ENCODE peak calls at places on chromosomes 7 and 10, in six cellular contexts. One of them, this sample, is unnamed. For H3K4me1, the result is how much of the 10 kb centered on the place peaks cover.

GRCh38 chr10:49139000-49139865 is 5.4 kb upstream of the FAM170B start:
- DNase-seq in lower lobe of right lung: no peak
- DNase-seq in transverse colon: no peak
- DNase-seq in kidney: no peak
- DNase-seq in heart right ventricle: no peak
- DNase-seq in K562: no peak
- DNase-seq in this sample: no peak

GRCh38 chr10:75512534-75512933 is 81.1 kb downstream of the LRMDA start:
- DNase-seq in lower lobe of right lung: peak
- DNase-seq in transverse colon: no peak
- DNase-seq in kidney: peak
- DNase-seq in heart right ventricle: peak
- DNase-seq in K562: no peak
- DNase-seq in this sample: peak

GRCh38 chr7:80216996-80217842 is 82.6 kb downstream of the GNAI1 start:
- DNase-seq in lower lobe of right lung: no peak
- DNase-seq in transverse colon: no peak
- DNase-seq in kidney: no peak
- DNase-seq in heart right ventricle: no peak
- DNase-seq in K562: no peak
- DNase-seq in this sample: no peak

GRCh38 chr10:52083422-52083821 is 230.7 kb upstream of the DKK1 start:
- DNase-seq in lower lobe of right lung: no peak
- DNase-seq in transverse colon: no peak
- DNase-seq in kidney: no peak
- DNase-seq in heart right ventricle: no peak
- DNase-seq in K562: no peak
- DNase-seq in this sample: no peak

GRCh38 chr10:87658383-87658795 is 1.3 kb upstream of the PAPSS2 start:
- DNase-seq in lower lobe of right lung: no peak
- DNase-seq in transverse colon: no peak
- DNase-seq in kidney: no peak
- DNase-seq in heart right ventricle: no peak
- DNase-seq in K562: no peak
- DNase-seq in this sample: no peak

GRCh38 chr7:57651006-57651405 is 201.0 kb downstream of the ZNF716 start:
- DNase-seq in lower lobe of right lung: no peak
- DNase-seq in transverse colon: no peak
- DNase-seq in kidney: no peak
- DNase-seq in heart right ventricle: no peak
- DNase-seq in K562: no peak
- DNase-seq in this sample: no peak

GRCh38 chr10:21518629-21519321 is 6.7 kb downstream of the SKIDA1 start:
- DNase-seq in lower lobe of right lung: peak
- DNase-seq in transverse colon: no peak
- DNase-seq in kidney: no peak
- DNase-seq in heart right ventricle: no peak
- DNase-seq in K562: no peak
- DNase-seq in this sample: no peak

GRCh38 chr7:477626-478220 is 41.9 kb downstream of the PDGFA start:
- DNase-seq in lower lobe of right lung: no peak
- DNase-seq in transverse colon: no peak
- DNase-seq in kidney: peak
- DNase-seq in heart right ventricle: no peak
- DNase-seq in K562: no peak
- DNase-seq in this sample: peak

GRCh38 chr10:43816351-43817321 is 168.0 kb upstream of the ZNF32 start:
- DNase-seq in lower lobe of right lung: no peak
- DNase-seq in transverse colon: peak
- DNase-seq in kidney: no peak
- DNase-seq in heart right ventricle: no peak
- DNase-seq in K562: no peak
- DNase-seq in this sample: no peak

DNA sequence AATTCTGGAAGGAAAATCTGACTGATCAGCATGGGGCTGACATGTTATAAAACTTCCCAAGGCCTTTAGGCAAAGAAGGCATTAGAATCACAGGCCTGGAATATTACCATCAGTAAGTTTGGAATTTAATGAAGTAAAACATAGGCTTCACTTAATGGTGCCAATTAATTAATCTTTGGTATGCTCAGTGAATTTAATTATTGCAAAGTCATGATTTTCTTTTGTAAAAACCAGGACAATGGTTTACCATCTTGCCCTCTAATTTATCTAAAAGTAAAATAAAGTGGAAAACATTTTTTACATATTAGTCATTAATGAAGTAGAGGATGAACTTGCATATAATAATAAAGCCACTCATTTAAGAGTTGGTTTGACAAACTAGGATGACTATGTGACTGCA is 220.3 kb downstream of the SEC23IP start:
- DNase-seq in lower lobe of right lung: no peak
- DNase-seq in transverse colon: no peak
- DNase-seq in kidney: no peak
- DNase-seq in heart right ventricle: no peak
- DNase-seq in K562: no peak
- DNase-seq in this sample: no peak
- H3K4me1 ChIP-seq in lower lobe of right lung: under half
- H3K4me1 ChIP-seq in transverse colon: under half
- H3K4me1 ChIP-seq in kidney: under half
- H3K4me1 ChIP-seq in heart right ventricle: under half
- H3K4me1 ChIP-seq in K562: under half
- H3K4me1 ChIP-seq in this sample: under half

GRCh38 chr7:139827042-139827441 is 2.0 kb upstream of the TBXAS1 start:
- DNase-seq in lower lobe of right lung: no peak
- DNase-seq in transverse colon: no peak
- DNase-seq in kidney: no peak
- DNase-seq in heart right ventricle: no peak
- DNase-seq in K562: peak
- DNase-seq in this sample: no peak

GRCh38 chr7:139830292-139830691 is 1.2 kb downstream of the TBXAS1 start:
- DNase-seq in lower lobe of right lung: no peak
- DNase-seq in transverse colon: no peak
- DNase-seq in kidney: no peak
- DNase-seq in heart right ventricle: no peak
- DNase-seq in K562: no peak
- DNase-seq in this sample: no peak

GRCh38 chr7:139828880-139829653 is at the start of gene TBXAS1:
- DNase-seq in lower lobe of right lung: peak
- DNase-seq in transverse colon: peak
- DNase-seq in kidney: no peak
- DNase-seq in heart right ventricle: no peak
- DNase-seq in K562: no peak
- DNase-seq in this sample: no peak

GRCh38 chr7:139829654-139830130 is 628 bp downstream of the TBXAS1 start:
- DNase-seq in lower lobe of right lung: no peak
- DNase-seq in transverse colon: no peak
- DNase-seq in kidney: no peak
- DNase-seq in heart right ventricle: no peak
- DNase-seq in K562: no peak
- DNase-seq in this sample: no peak

DNA sequence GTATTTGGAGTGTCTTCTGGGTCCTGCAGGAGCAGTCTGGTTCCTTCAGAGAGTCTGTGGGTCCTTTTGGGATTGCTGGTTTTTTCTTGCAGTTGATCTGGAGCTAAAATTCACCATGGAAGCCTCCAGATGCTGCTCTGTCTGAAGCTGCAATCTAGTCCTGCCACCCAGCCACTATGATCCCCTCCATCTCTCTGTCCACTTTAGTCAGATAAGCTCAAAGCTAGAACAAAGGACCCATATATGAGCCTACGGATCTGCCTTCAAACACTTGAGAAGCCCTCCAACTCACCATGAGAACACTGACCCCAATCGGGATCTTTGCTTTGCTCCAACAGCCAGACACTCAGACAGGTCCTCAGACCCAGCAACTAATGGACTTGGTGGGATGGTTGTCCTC is 618 bp upstream of the TBXAS1 start:
- DNase-seq in lower lobe of right lung: no peak
- DNase-seq in transverse colon: no peak
- DNase-seq in kidney: no peak
- DNase-seq in heart right ventricle: no peak
- DNase-seq in K562: no peak
- DNase-seq in this sample: no peak
- H3K27ac ChIP-seq in lower lobe of right lung: peak
- H3K27ac ChIP-seq in transverse colon: no peak
- H3K27ac ChIP-seq in kidney: no peak
- H3K27ac ChIP-seq in heart right ventricle: no peak
- H3K27ac ChIP-seq in K562: no peak
- H3K27ac ChIP-seq in this sample: no peak

DNA sequence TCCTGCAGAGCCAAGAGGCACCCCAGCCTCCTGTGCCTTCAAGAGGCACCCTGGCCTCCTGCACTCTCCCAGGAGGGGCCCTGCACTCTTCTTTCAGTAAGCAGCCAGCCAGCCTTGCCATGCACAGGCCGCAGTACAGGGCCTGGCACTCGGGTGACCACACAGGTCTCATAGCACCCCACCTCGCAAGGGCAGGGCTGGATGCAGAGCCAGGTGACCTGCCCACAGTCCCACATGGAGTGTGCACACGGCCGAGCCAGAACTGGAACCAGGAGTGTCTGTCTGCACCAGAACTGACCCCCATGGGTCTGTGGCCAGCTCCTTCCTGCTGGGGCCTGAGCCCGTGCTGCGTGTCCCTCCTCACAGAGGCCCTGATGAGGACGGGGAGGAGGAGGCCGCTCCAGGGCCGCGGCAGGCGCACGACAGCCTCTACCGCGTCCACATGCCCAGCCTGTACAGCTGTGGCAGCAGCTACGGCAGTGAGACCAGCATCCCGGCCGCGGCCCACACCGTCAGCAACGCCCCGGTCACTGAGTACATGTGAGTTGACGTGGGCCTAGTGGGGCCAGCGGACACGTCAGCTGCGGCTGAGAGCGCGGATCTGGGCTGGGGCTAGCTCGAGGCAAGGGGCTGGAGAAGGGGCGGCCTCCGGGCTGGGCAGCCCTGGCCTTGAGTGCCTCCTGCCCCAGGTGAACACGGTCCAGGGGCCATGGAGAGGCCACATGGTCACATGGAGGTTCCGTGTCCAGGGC is 26.3 kb downstream of the TTYH3 start:
- DNase-seq in lower lobe of right lung: no peak
- DNase-seq in transverse colon: no peak
- DNase-seq in kidney: peak
- DNase-seq in heart right ventricle: peak
- DNase-seq in K562: no peak
- DNase-seq in this sample: no peak
- H3K4me1 ChIP-seq in lower lobe of right lung: under half
- H3K4me1 ChIP-seq in transverse colon: under half
- H3K4me1 ChIP-seq in kidney: under half
- H3K4me1 ChIP-seq in heart right ventricle: under half
- H3K4me1 ChIP-seq in K562: half or more
- H3K4me1 ChIP-seq in this sample: under half

GRCh38 chr7:44063894-44064651 is 1.3 kb downstream of the PGAM2 start:
- DNase-seq in lower lobe of right lung: peak
- DNase-seq in transverse colon: peak
- DNase-seq in kidney: peak
- DNase-seq in heart right ventricle: peak
- DNase-seq in K562: no peak
- DNase-seq in this sample: peak

GRCh38 chr7:44064791-44065430 is 456 bp downstream of the PGAM2 start:
- DNase-seq in lower lobe of right lung: peak
- DNase-seq in transverse colon: peak
- DNase-seq in kidney: peak
- DNase-seq in heart right ventricle: peak
- DNase-seq in K562: no peak
- DNase-seq in this sample: no peak

GRCh38 chr7:44062903-44063295 is 2.5 kb downstream of the PGAM2 start:
- DNase-seq in lower lobe of right lung: peak
- DNase-seq in transverse colon: peak
- DNase-seq in kidney: no peak
- DNase-seq in heart right ventricle: no peak
- DNase-seq in K562: no peak
- DNase-seq in this sample: no peak

GRCh38 chr7:44062180-44062902 is 3.0 kb downstream of the PGAM2 start:
- DNase-seq in lower lobe of right lung: peak
- DNase-seq in transverse colon: peak
- DNase-seq in kidney: peak
- DNase-seq in heart right ventricle: no peak
- DNase-seq in K562: no peak
- DNase-seq in this sample: no peak

GRCh38 chr7:44063547-44063893 is 1.8 kb downstream of the PGAM2 start:
- DNase-seq in lower lobe of right lung: peak
- DNase-seq in transverse colon: peak
- DNase-seq in kidney: peak
- DNase-seq in heart right ventricle: no peak
- DNase-seq in K562: no peak
- DNase-seq in this sample: no peak
- H3K27ac ChIP-seq in lower lobe of right lung: no peak
- H3K27ac ChIP-seq in transverse colon: no peak
- H3K27ac ChIP-seq in kidney: peak
- H3K27ac ChIP-seq in heart right ventricle: peak
- H3K27ac ChIP-seq in K562: no peak
- H3K27ac ChIP-seq in this sample: no peak

GRCh38 chr10:63236113-63236935 is 103.2 kb downstream of the NRBF2 start:
- DNase-seq in lower lobe of right lung: no peak
- DNase-seq in transverse colon: no peak
- DNase-seq in kidney: no peak
- DNase-seq in heart right ventricle: no peak
- DNase-seq in K562: peak
- DNase-seq in this sample: no peak
- H3K4me1 ChIP-seq in lower lobe of right lung: under half
- H3K4me1 ChIP-seq in transverse colon: half or more
- H3K4me1 ChIP-seq in kidney: under half
- H3K4me1 ChIP-seq in heart right ventricle: half or more
- H3K4me1 ChIP-seq in K562: under half
- H3K4me1 ChIP-seq in this sample: under half

DNA sequence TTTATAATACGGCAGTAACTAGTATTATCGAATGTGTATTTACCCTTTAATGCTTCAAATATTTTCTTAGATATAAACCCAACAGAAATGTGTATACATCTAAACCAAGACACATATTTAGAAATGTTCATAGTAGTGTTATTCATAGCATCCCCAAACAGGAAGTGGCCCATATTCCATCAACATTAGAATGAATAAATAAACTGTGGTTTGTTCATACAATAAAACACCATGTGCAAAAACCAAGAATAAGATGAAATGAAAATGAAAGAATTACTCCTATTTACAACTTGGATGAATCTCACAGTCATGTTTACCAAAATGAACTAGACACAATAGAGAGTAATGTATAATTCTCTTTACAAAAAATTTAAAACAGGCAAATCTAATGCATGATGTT is 9.2 kb upstream of the CAV2 start:
- DNase-seq in lower lobe of right lung: no peak
- DNase-seq in transverse colon: no peak
- DNase-seq in kidney: no peak
- DNase-seq in heart right ventricle: no peak
- DNase-seq in K562: no peak
- DNase-seq in this sample: no peak
- H3K27ac ChIP-seq in lower lobe of right lung: no peak
- H3K27ac ChIP-seq in transverse colon: no peak
- H3K27ac ChIP-seq in kidney: no peak
- H3K27ac ChIP-seq in heart right ventricle: no peak
- H3K27ac ChIP-seq in K562: no peak
- H3K27ac ChIP-seq in this sample: no peak